ENCODE peak calls at places on chromosomes 1 and 21, in seven cellular contexts. M, C, F, H, I, D and Z are unnamed samples.

GRCh38 chr1:91345395-91346005 is 59.1 kb downstream of the HFM1 start:
- DNase-seq in C (no peak), D (no peak), F (peak), H (no peak), M (no peak), I (no peak), Z (no peak)

GRCh38 chr1:174788981-174789380 is 210.8 kb upstream of the CACYBP start:
- DNase-seq in H (no peak), F (peak), C (peak), D (no peak), I (no peak), M (no peak), Z (no peak)

GRCh38 chr1:154983776-154984466 is 777 bp downstream of the FLAD1 start:
- DNase-seq in F (no peak), C (no peak), H (no peak), I (no peak), D (no peak), M (no peak), Z (no peak)

GRCh38 chr1:6832789-6833188 is 47.5 kb downstream of the CAMTA1 start:
- DNase-seq in F (no peak), H (no peak), D (no peak), I (no peak), C (no peak), M (no peak), Z (peak)

GRCh38 chr21:41612674-41613250 is 104.8 kb upstream of the TMPRSS2 start:
- DNase-seq in C (peak), D (peak), F (peak), I (peak), M (peak), H (peak), Z (peak)

GRCh38 chr1:30516505-30516858 is 206.9 kb downstream of the MATN1 start:
- DNase-seq in M (no peak), F (no peak), C (no peak), D (no peak), I (no peak), H (no peak), Z (no peak)

GRCh38 chr1:36515315-36516138 is 32.8 kb upstream of the CSF3R start:
- DNase-seq in I (peak), M (no peak), F (no peak), D (no peak), C (no peak), H (no peak), Z (no peak)

GRCh38 chr1:222240536-222241181 is 307.2 kb downstream of the HHIPL2 start:
- DNase-seq in D (no peak), C (peak), I (no peak), F (peak), H (no peak), M (no peak), Z (no peak)

GRCh38 chr1:117861694-117862093 is 67.7 kb downstream of the GDAP2 start:
- DNase-seq in D (no peak), M (no peak), C (no peak), I (no peak), F (no peak), H (no peak), Z (no peak)

GRCh38 chr1:2003564-2004131 is at the start of gene CFAP74:
- DNase-seq in C (peak), D (peak), I (peak), M (peak), H (peak), F (no peak), Z (peak)

GRCh38 chr1:78222962-78223358 is 177.2 kb downstream of the GIPC2 start:
- DNase-seq in F (no peak), H (no peak), D (no peak), I (no peak), M (no peak), C (no peak), Z (no peak)

GRCh38 chr1:184792450-184792969 is 37.9 kb upstream of the EDEM3 start:
- DNase-seq in M (peak), C (peak), I (peak), H (peak), D (peak), F (peak), Z (peak)

GRCh38 chr1:8560611-8561544 is 243.0 kb downstream of the SLC45A1 start:
- DNase-seq in I (no peak), D (peak), C (peak), M (no peak), F (peak), H (peak), Z (no peak)

GRCh38 chr1:212606734-212607205 is 1.8 kb upstream of the ATF3 start:
- DNase-seq in I (peak), D (peak), H (no peak), M (peak), F (no peak), C (no peak), Z (peak)

GRCh38 chr1:242886137-242886536 is 361.6 kb upstream of the PLD5 start:
- DNase-seq in C (no peak), D (peak), H (no peak), F (no peak), M (no peak), I (no peak), Z (no peak)

GRCh38 chr1:81111818-81112217 is 688.9 kb upstream of the ADGRL2 start:
- DNase-seq in I (no peak), M (no peak), F (peak), C (peak), H (no peak), D (no peak), Z (no peak)

GRCh38 chr1:220113136-220113695 is 19.3 kb downstream of the IARS2 start:
- DNase-seq in F (no peak), H (no peak), D (no peak), M (peak), C (peak), I (no peak), Z (no peak)

GRCh38 chr1:154837679-154838171 is 32.4 kb downstream of the KCNN3 start:
- DNase-seq in I (no peak), C (no peak), H (no peak), M (no peak), F (no peak), D (no peak), Z (no peak)

GRCh38 chr1:114755006-114755936 is 2.5 kb downstream of the CSDE1 start:
- DNase-seq in H (no peak), D (no peak), C (no peak), I (no peak), M (no peak), F (no peak), Z (no peak)

GRCh38 chr1:170700842-170701305 is 36.9 kb downstream of the PRRX1 start:
- DNase-seq in C (peak), H (no peak), F (peak), D (no peak), M (no peak), I (no peak), Z (no peak)

GRCh38 chr1:206700445-206701036 is 15.8 kb downstream of the MAPKAPK2 start:
- DNase-seq in D (no peak), C (no peak), I (no peak), F (no peak), H (no peak), M (no peak), Z (no peak)

GRCh38 chr1:2480986-2481364 is 4.9 kb downstream of the PLCH2 start:
- DNase-seq in F (no peak), H (no peak), I (peak), D (no peak), C (no peak), M (no peak), Z (peak)

GRCh38 chr1:159077657-159077961 is 1.0 kb upstream of the AIM2 start:
- DNase-seq in M (no peak), I (no peak), D (no peak), H (no peak), C (no peak), F (no peak), Z (no peak)

GRCh38 chr21:39014751-39015150 is 168.5 kb downstream of the PSMG1 start:
- DNase-seq in I (no peak), C (peak), F (peak), M (no peak), H (no peak), D (no peak), Z (no peak)

GRCh38 chr21:35838350-35838749 is 222.0 kb downstream of the SETD4 start:
- DNase-seq in H (no peak), F (no peak), M (no peak), I (no peak), D (no peak), C (no peak), Z (no peak)

GRCh38 chr1:33612877-33613487 is 140.5 kb downstream of the ZSCAN20 start:
- DNase-seq in M (peak), H (peak), F (peak), I (peak), D (peak), C (peak), Z (peak)

GRCh38 chr1:94522304-94522703 is 19.3 kb downstream of the F3 start:
- DNase-seq in F (no peak), I (no peak), C (no peak), M (no peak), H (no peak), D (peak), Z (peak)

GRCh38 chr21:31343680-31344480 is at the start of gene TIAM1:
- DNase-seq in F (peak), C (peak), H (no peak), D (peak), M (peak), I (peak), Z (peak)

GRCh38 chr21:29196021-29196663 is 65.7 kb downstream of the MAP3K7CL start:
- DNase-seq in F (peak), I (no peak), D (peak), H (no peak), M (peak), C (peak), Z (peak)